ENCODE peak calls at places on chromosomes 6 and 20, in six cellular contexts. W is NCI-H2171 treated with DMSO at 0.1 percent for 48 hours; Y is activated T-helper 1 cell treated with anti-CD3 and anti-CD28 coated beads, Interleukin-2, amount 50 U/mL, for 16 hours; O is M059J; U is head of caudate nucleus; S is stimulated activated CD4-positive, alpha-beta T cell treated with anti-CD3 and anti-CD28 coated beads, TNF-alpha, amount 100 ng/mL, for 1 hour. B is an unnamed sample.

GRCh38 chr6:132333639-132334516 is 67.4 kb downstream of the MOXD1 start:
- DNase-seq in U (no peak), S (no peak), O (peak), Y (no peak), W (no peak), B (no peak)

GRCh38 chr6:131654326-131654725 is 17.2 kb downstream of the ENPP3 start:
- DNase-seq in W (no peak), Y (no peak), O (peak), U (no peak), S (no peak), B (no peak)

GRCh38 chr6:137033828-137034227 is 10.9 kb downstream of the IL20RA start:
- DNase-seq in W (no peak), U (no peak), S (peak), O (peak), Y (peak), B (no peak)

GRCh38 chr6:24078200-24078599 is 47.8 kb upstream of the NRSN1 start:
- DNase-seq in W (no peak), S (no peak), U (peak), O (peak), Y (no peak), B (no peak)

GRCh38 chr6:148090326-148090725 is 252.3 kb upstream of the SASH1 start:
- DNase-seq in Y (no peak), U (no peak), S (no peak), O (no peak), W (no peak), B (no peak)

GRCh38 chr6:35804996-35805736 is at the start of gene LHFPL5:
- DNase-seq in U (peak), O (no peak), W (peak), S (no peak), Y (no peak), B (no peak)

GRCh38 chr20:63386491-63386890 is 25.3 kb upstream of the CHRNA4 start:
- DNase-seq in W (no peak), Y (no peak), O (no peak), U (no peak), S (no peak), B (no peak)

GRCh38 chr20:5674176-5674660 is 76.0 kb upstream of the SHLD1 start:
- DNase-seq in W (no peak), Y (no peak), U (no peak), S (no peak), O (peak), B (no peak)

GRCh38 chr6:9458424-9458823 is 956.5 kb downstream of the TFAP2A start:
- DNase-seq in Y (no peak), U (no peak), S (no peak), O (no peak), W (no peak), B (no peak)

GRCh38 chr20:54849741-54850140 is 374.3 kb downstream of the DOK5 start:
- DNase-seq in S (no peak), W (no peak), O (no peak), Y (no peak), U (no peak), B (no peak)

GRCh38 chr6:132934496-132934895 is 120.1 kb downstream of the RPS12 start:
- DNase-seq in U (no peak), Y (no peak), S (no peak), O (peak), W (no peak), B (no peak)

GRCh38 chr6:31952140-31952805 is 6.4 kb downstream of the CFB start:
- DNase-seq in S (no peak), U (peak), O (peak), W (peak), Y (no peak), B (peak)

GRCh38 chr6:135938588-135939215 is 87.2 kb downstream of the PDE7B start:
- DNase-seq in Y (no peak), S (no peak), U (no peak), W (peak), O (peak), B (peak)

GRCh38 chr6:7073810-7074525 is 33.8 kb upstream of the RREB1 start:
- DNase-seq in S (no peak), O (no peak), W (no peak), U (peak), Y (peak), B (peak)

GRCh38 chr6:107607109-107607508 is 117.2 kb downstream of the SOBP start:
- DNase-seq in O (no peak), U (no peak), S (no peak), Y (no peak), W (no peak), B (no peak)

GRCh38 chr20:25148181-25148981 is 47.1 kb upstream of the ENTPD6 start:
- DNase-seq in W (no peak), O (no peak), U (peak), Y (peak), S (no peak), B (no peak)

GRCh38 chr6:130293800-130294199 is 71.0 kb upstream of the SAMD3 start:
- DNase-seq in W (no peak), U (no peak), Y (peak), O (peak), S (no peak), B (peak)

GRCh38 chr6:148388477-148388876 is 45.8 kb downstream of the SASH1 start:
- DNase-seq in O (no peak), S (no peak), W (no peak), Y (no peak), U (no peak), B (peak)

GRCh38 chr6:53827485-53827884 is 32.7 kb downstream of the LRRC1 start:
- DNase-seq in U (no peak), O (peak), W (no peak), Y (no peak), S (no peak), B (no peak)

GRCh38 chr6:41965429-41966213 is 24.0 kb upstream of the CCND3 start:
- DNase-seq in S (no peak), U (no peak), O (no peak), W (no peak), Y (no peak), B (no peak)

GRCh38 chr6:140276719-140277118 is 902.3 kb upstream of the CITED2 start:
- DNase-seq in U (no peak), S (no peak), Y (no peak), W (no peak), O (no peak), B (no peak)

GRCh38 chr6:118659513-118660217 is 8.3 kb upstream of the CEP85L start:
- DNase-seq in W (peak), Y (no peak), S (no peak), U (no peak), O (no peak), B (no peak)